ENCODE peak calls at places on chromosomes 4 and X, in ten cellular contexts. T is memory B cell, V is activated T-helper 1 cell treated with Interleukin-2 at 50 U/mL for 16 hours, Q is pulmonary artery endothelial cell, F is lung, Y is GM20000, I is NCI-H146, B is epithelial cell of esophagus, Z is frontal cortex, W is right atrium auricular region. A is an unnamed sample.

GRCh38 chr4:98838528-98838927 is 90.4 kb downstream of the EIF4E start:
- DNase-seq in T (no peak), V (no peak), Q (no peak), F (no peak), Y (no peak), I (no peak), B (no peak), Z (no peak), W (no peak), A (no peak)

GRCh38 chr4:113961322-113961698 is 18.1 kb downstream of the ARSJ start:
- DNase-seq in T (no peak), V (no peak), Q (no peak), F (no peak), Y (no peak), I (peak; percentile 22), B (peak; percentile 43), Z (no peak), W (no peak), A (peak; percentile 49)

GRCh38 chr4:2937146-2937857 is 25.9 kb downstream of the NOP14 start:
- DNase-seq in T (no peak), V (no peak), Q (no peak), F (peak; percentile 93), Y (no peak), I (no peak), B (peak; percentile 99), Z (no peak), W (no peak), A (no peak)

GRCh38 chr4:15234101-15234500 is 193.7 kb upstream of the C1QTNF7 start:
- DNase-seq in T (no peak), V (no peak), Q (no peak), F (no peak), Y (no peak), I (no peak), B (peak; percentile 77), Z (no peak), W (no peak), A (no peak)

GRCh38 chr4:62661821-62662220 is 1461.7 kb downstream of the ADGRL3 start:
- DNase-seq in T (no peak), V (no peak), Q (no peak), F (no peak), Y (no peak), I (peak; percentile 63), B (no peak), Z (no peak), W (no peak), A (no peak)

GRCh38 chrX:24979081-24979480 is 36.7 kb downstream of the ARX start:
- DNase-seq in T (no peak), V (no peak), Q (no peak), F (no peak), Y (no peak), I (no peak), B (no peak), Z (no peak), W (no peak), A (no peak)

GRCh38 chr4:1492636-1493539 is 86.6 kb upstream of the NKX1-1 start:
- DNase-seq in T (no peak), V (no peak), Q (no peak), F (no peak), Y (no peak), I (no peak), B (no peak), Z (no peak), W (no peak), A (no peak)

GRCh38 chr4:159105761-159106243 is 2.9 kb downstream of the RAPGEF2 start:
- DNase-seq in T (no peak), V (no peak), Q (peak; percentile 79), F (no peak), Y (peak; percentile 75), I (no peak), B (peak; percentile 64), Z (no peak), W (no peak), A (no peak)

GRCh38 chr4:41215155-41215554 is 813 bp upstream of the APBB2 start:
- DNase-seq in T (no peak), V (no peak), Q (no peak), F (no peak), Y (peak; percentile 24), I (peak; percentile 50), B (no peak), Z (peak; percentile 43), W (no peak), A (no peak)

GRCh38 chr4:7158991-7159390 is 33.3 kb upstream of the SORCS2 start:
- DNase-seq in T (no peak), V (no peak), Q (no peak), F (no peak), Y (no peak), I (no peak), B (no peak), Z (no peak), W (no peak), A (no peak)

A was measured in NCI-H748 treated with DMSO at 0.1 percent for 48 hours.